ENCODE peak calls at places on chromosomes 5 and 9, in nine cellular contexts. I is breast epithelium, X is GM23248, V is esophagus squamous epithelium, D is upper lobe of right lung, B is tibial artery, H is spleen, Q is substantia nigra, L is caudate nucleus. N is an unnamed sample.
A peak's percentile ranks its signal among the peaks of the same experiment; 100 is the strongest.

GRCh38 chr5:73392775-73393174 is 55.8 kb downstream of the FOXD1 start:
- DNase-seq in D (no peak), V (no peak), B (no peak), I (no peak), X (no peak), H (no peak), Q (no peak), L (no peak), N (no peak)

GRCh38 chr5:543755-544674 is 19.8 kb upstream of the SLC9A3 start:
- DNase-seq in H (peak; percentile 94), L (no peak), I (no peak), Q (no peak), D (peak; percentile 85), B (peak; percentile 57), V (no peak), X (no peak), N (peak; percentile 26)

GRCh38 chr5:17000296-17000939 is 64.3 kb upstream of the MYO10 start:
- DNase-seq in D (no peak), B (no peak), Q (no peak), L (no peak), H (no peak), I (no peak), X (peak; percentile 95), V (no peak), N (no peak)

GRCh38 chr9:91465420-91465819 is 41.8 kb upstream of the NFIL3 start:
- DNase-seq in V (no peak), Q (no peak), H (no peak), B (no peak), D (no peak), X (peak; percentile 77), L (no peak), I (no peak), N (no peak)

GRCh38 chr5:61256474-61256873 is 75.6 kb upstream of the ZSWIM6 start:
- DNase-seq in Q (no peak), V (no peak), H (no peak), L (no peak), B (peak; percentile 36), I (no peak), X (no peak), D (peak; percentile 89), N (no peak)

GRCh38 chr9:95605826-95606555 is 89.2 kb upstream of the PTCH1 start:
- DNase-seq in X (no peak), V (no peak), H (no peak), B (no peak), D (no peak), I (no peak), Q (no peak), L (no peak), N (no peak)

GRCh38 chr5:97909541-97909940 is 726.5 kb upstream of the RIOK2 start:
- DNase-seq in D (no peak), I (no peak), X (no peak), B (no peak), V (no peak), Q (no peak), L (no peak), H (no peak), N (no peak)

GRCh38 chr5:151758430-151759241 is at the start of gene ATOX1:
- DNase-seq in L (peak; percentile 79), H (peak; percentile 99), I (peak; percentile 88), V (peak; percentile 57), X (peak; percentile 98), B (peak; percentile 91), D (peak; percentile 97), Q (peak; percentile 51), N (peak; percentile 89)

GRCh38 chr5:117888688-117889087 is 1099.7 kb downstream of the DTWD2 start:
- DNase-seq in D (no peak), Q (no peak), X (no peak), I (no peak), H (no peak), L (no peak), V (no peak), B (no peak), N (no peak)

GRCh38 chr9:92489209-92489608 is 6.9 kb upstream of the ASPN start:
- DNase-seq in B (no peak), L (no peak), H (no peak), I (no peak), D (no peak), V (no peak), X (peak; percentile 78), Q (no peak), N (no peak)

GRCh38 chr5:61330341-61330878 is 1.6 kb upstream of the ZSWIM6 start:
- DNase-seq in X (peak; percentile 69), V (no peak), D (no peak), B (peak; percentile 38), L (no peak), I (no peak), H (peak; percentile 85), Q (no peak), N (no peak)

GRCh38 chr5:14351845-14352712 is 208.9 kb downstream of the TRIO start:
- DNase-seq in H (peak; percentile 92), X (peak; percentile 83), Q (peak; percentile 19), B (peak; percentile 58), V (peak; percentile 4), I (no peak), D (peak; percentile 73), L (peak; percentile 19), N (peak; percentile 68)

GRCh38 chr5:168317521-168318147 is 26.2 kb downstream of the WWC1 start:
- DNase-seq in D (no peak), V (no peak), H (no peak), I (no peak), X (peak; percentile 87), Q (no peak), B (no peak), L (no peak), N (no peak)
- H3K27ac ChIP-seq in D (peak overlapping the region; percentile 75), V (peak overlapping the region; percentile 0), H (no peak overlapping the region), I (peak overlapping the region; percentile 89), X (peak overlapping the region; percentile 42), Q (no peak overlapping the region), B (no peak overlapping the region), L (peak overlapping the region; percentile 68), N (no peak overlapping the region)

DNA sequence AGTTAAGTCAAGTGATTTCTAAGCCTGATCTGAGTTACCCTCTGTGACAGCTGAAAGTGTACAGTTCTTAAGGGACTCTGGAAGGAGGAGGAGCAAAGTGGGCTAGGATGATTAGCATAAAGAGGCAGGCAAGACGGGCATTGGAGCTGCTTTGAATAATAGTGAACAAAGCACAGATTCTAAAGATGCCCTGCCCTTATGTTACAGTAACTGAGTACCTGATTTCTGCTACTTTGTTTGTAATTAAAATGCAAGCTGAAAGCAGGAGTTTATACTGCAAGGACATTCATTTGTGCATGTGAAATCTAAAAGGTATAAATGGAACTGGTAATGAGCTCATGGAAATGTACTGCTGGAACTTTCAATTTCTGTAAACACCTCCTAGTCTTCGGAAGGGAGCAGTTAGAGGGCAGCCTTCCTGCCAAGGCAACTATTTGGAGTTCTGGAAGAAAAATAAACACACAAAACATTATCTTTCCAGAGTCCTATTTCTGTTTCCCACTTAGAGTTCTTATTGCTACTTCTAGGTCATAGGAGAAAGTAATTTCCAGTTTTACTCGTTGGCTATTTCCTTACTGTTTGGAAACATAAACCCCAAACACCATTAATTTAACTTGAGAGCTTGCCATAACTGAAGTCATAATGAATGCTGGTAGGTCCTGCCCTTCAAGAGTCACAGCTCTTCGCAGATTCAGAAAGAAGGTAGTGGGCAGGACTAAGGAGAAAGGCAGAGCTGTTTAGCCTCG is at the start of gene RANBP3L:
- DNase-seq in Q (no peak), X (peak; percentile 44), L (no peak), V (no peak), I (no peak), D (no peak), B (no peak), H (no peak), N (no peak)
- H3K27ac ChIP-seq in Q (no peak within 1 kb of the TSS), X (peak within 1 kb of the TSS; percentile 20), L (peak within 1 kb of the TSS; percentile 80), V (peak within 1 kb of the TSS; percentile 75), I (peak within 1 kb of the TSS; percentile 71), D (peak within 1 kb of the TSS; percentile 28), B (peak within 1 kb of the TSS; percentile 77), H (no peak within 1 kb of the TSS), N (no peak within 1 kb of the TSS)

GRCh38 chr5:172932313-172933017 is 26.8 kb upstream of the RPL26L1 start:
- DNase-seq in V (no peak), I (peak; percentile 64), D (peak; percentile 91), X (peak; percentile 90), H (peak; percentile 96), Q (peak; percentile 12), L (no peak), B (peak; percentile 69), N (peak; percentile 57)

GRCh38 chr5:172939045-172939444 is 20.2 kb upstream of the RPL26L1 start:
- DNase-seq in L (no peak), X (peak; percentile 67), Q (no peak), B (no peak), I (no peak), V (no peak), H (peak; percentile 68), D (no peak), N (no peak)

GRCh38 chr5:172933238-172933637 is 26.0 kb upstream of the RPL26L1 start:
- DNase-seq in I (no peak), L (no peak), Q (no peak), X (no peak), H (no peak), D (no peak), B (no peak), V (no peak), N (no peak)

GRCh38 chr5:172936441-172936840 is 22.8 kb upstream of the RPL26L1 start:
- DNase-seq in I (no peak), L (no peak), H (peak; percentile 17), B (no peak), X (no peak), D (no peak), Q (no peak), V (no peak), N (no peak)

GRCh38 chr5:172935096-172935495 is 24.1 kb upstream of the RPL26L1 start:
- DNase-seq in B (no peak), L (no peak), Q (no peak), X (no peak), D (no peak), I (no peak), V (no peak), H (no peak), N (no peak)
- H3K27ac ChIP-seq in B (no peak overlapping the region), L (no peak overlapping the region), Q (no peak overlapping the region), X (no peak overlapping the region), D (no peak overlapping the region), I (no peak overlapping the region), V (no peak overlapping the region), H (no peak overlapping the region), N (no peak overlapping the region)

GRCh38 chr9:14307989-14308750 is 5.8 kb downstream of the NFIB start:
- DNase-seq in I (no peak), V (no peak), D (no peak), X (no peak), H (no peak), B (no peak), L (no peak), Q (no peak), N (no peak)

GRCh38 chr9:14308751-14309140 is 5.2 kb downstream of the NFIB start:
- DNase-seq in Q (no peak), X (no peak), D (no peak), H (no peak), L (no peak), V (no peak), B (no peak), I (no peak), N (no peak)

GRCh38 chr9:14304242-14304641 is 9.7 kb downstream of the NFIB start:
- DNase-seq in X (no peak), D (no peak), H (no peak), I (no peak), B (no peak), Q (no peak), V (no peak), L (no peak), N (no peak)

GRCh38 chr9:14306672-14307646 is 7.0 kb downstream of the NFIB start:
- DNase-seq in D (no peak), X (no peak), B (no peak), Q (no peak), V (no peak), L (no peak), H (no peak), I (no peak), N (no peak)

GRCh38 chr9:14306188-14306587 is 7.8 kb downstream of the NFIB start:
- DNase-seq in L (no peak), I (no peak), X (no peak), H (no peak), Q (no peak), D (no peak), B (no peak), V (no peak), N (no peak)
- H3K27ac ChIP-seq in L (no peak overlapping the region), I (peak overlapping the region; percentile 39), X (no peak overlapping the region), H (no peak overlapping the region), Q (no peak overlapping the region), D (no peak overlapping the region), B (no peak overlapping the region), V (no peak overlapping the region), N (no peak overlapping the region)